ENCODE peak calls at places on chromosomes 7 and 10, in ten cellular contexts. C is head of caudate nucleus; F is AG09319; Y is IMR-90; G is stimulated activated CD4-positive, alpha-beta T cell treated with anti-CD3 and anti-CD28 coated beads, Interleukin-2, amount 100 ng/mL, for 48 hours; L is non-pigmented ciliary epithelial cell; S is T-helper 9 cell; B is activated T-cell treated with anti-CD3 and anti-CD28 coated beads, Interleukin-2, amount 50 U/mL, for 72 hours; P is aorta; X is NCI-H510A. R is an unnamed sample.

GRCh38 chr7:73701357-73701995 is 18.0 kb downstream of the STX1A start:
- DNase-seq in Y (peak; percentile 33), G (no peak), F (no peak), X (no peak), P (no peak), L (no peak), S (no peak), B (peak; percentile 33), C (no peak), R (peak; percentile 62)

GRCh38 chr10:87659571-87660483 is at the start of gene PAPSS2:
- DNase-seq in F (peak; percentile 30), L (no peak), Y (peak; percentile 68), X (peak; percentile 21), B (peak; percentile 37), S (no peak), P (peak; percentile 89), G (peak; percentile 11), C (peak; percentile 7), R (peak; percentile 74)

GRCh38 chr10:27620425-27621397 is 116.6 kb downstream of the RAB18 start:
- DNase-seq in B (no peak), Y (peak; percentile 58), X (no peak), G (no peak), S (no peak), L (peak; percentile 27), F (peak; percentile 78), P (no peak), C (peak; percentile 9), R (no peak)

GRCh38 chr10:130141038-130141437 is 4.8 kb downstream of the GLRX3 start:
- DNase-seq in P (no peak), X (no peak), C (no peak), F (no peak), G (no peak), S (no peak), Y (no peak), L (no peak), B (no peak), R (no peak)

GRCh38 chr7:124723012-124723411 is 42.6 kb downstream of the GPR37 start:
- DNase-seq in F (no peak), C (no peak), Y (peak; percentile 88), G (no peak), P (no peak), X (no peak), L (no peak), B (no peak), S (no peak), R (no peak)

GRCh38 chr10:80153460-80153859 is 20.9 kb downstream of the PLAC9 start:
- DNase-seq in X (no peak), L (no peak), P (peak; percentile 61), S (no peak), G (no peak), B (no peak), C (no peak), F (no peak), Y (no peak), R (no peak)

GRCh38 chr7:140541513-140542192 is 62.3 kb upstream of the MKRN1 start:
- DNase-seq in S (no peak), X (peak; percentile 77), L (peak; percentile 81), Y (peak; percentile 96), F (peak; percentile 67), P (no peak), C (no peak), G (no peak), B (no peak), R (peak; percentile 64)

GRCh38 chr7:16638282-16639265 is 7.0 kb downstream of the ANKMY2 start:
- DNase-seq in B (no peak), F (no peak), S (no peak), C (no peak), G (no peak), X (no peak), P (no peak), Y (no peak), L (no peak), R (no peak)

GRCh38 chr7:93860261-93860660 is 30.3 kb downstream of the TFPI2 start:
- DNase-seq in X (no peak), B (no peak), S (no peak), F (no peak), Y (no peak), P (no peak), G (no peak), C (no peak), L (no peak), R (no peak)

GRCh38 chr10:16689227-16689626 is 128.0 kb downstream of the RSU1 start:
- DNase-seq in X (no peak), L (no peak), G (no peak), B (no peak), C (no peak), F (no peak), Y (no peak), P (no peak), S (no peak), R (no peak)

GRCh38 chr10:130432271-130432670 is 296.1 kb downstream of the GLRX3 start:
- DNase-seq in B (no peak), X (no peak), L (no peak), F (no peak), S (no peak), Y (no peak), G (no peak), P (no peak), C (no peak), R (no peak)

R was measured in transverse colon.